ENCODE peak calls at places on chromosome 4, in ten cellular contexts. E, L, X, G, D, N, S, Z, R and B are unnamed samples.

GRCh38 chr4:25424539-25425228 is 47.6 kb downstream of the ANAPC4 start:
- DNase-seq in G (no peak), Z (no peak), S (no peak), D (peak; percentile 28), N (no peak), E (no peak), L (no peak), X (no peak), R (no peak), B (no peak)

GRCh38 chr4:105808459-105809041 is 86.7 kb upstream of the NPNT start:
- DNase-seq in D (no peak), X (peak; percentile 33), R (no peak), N (no peak), G (peak; percentile 7), L (peak; percentile 63), E (no peak), S (no peak), Z (no peak), B (no peak)

GRCh38 chr4:66169341-66169740 is 499.1 kb upstream of the EPHA5 start:
- DNase-seq in G (no peak), R (no peak), L (no peak), X (peak; percentile 16), S (no peak), Z (no peak), E (no peak), D (no peak), N (no peak), B (peak; percentile 67)

GRCh38 chr4:122742933-122743829 is 10.7 kb downstream of the BBS12 start:
- DNase-seq in Z (no peak), S (no peak), E (no peak), D (no peak), G (no peak), N (no peak), X (no peak), L (no peak), R (no peak), B (no peak)

GRCh38 chr4:107991945-107992625 is 2.4 kb downstream of the HADH start:
- DNase-seq in E (no peak), D (no peak), Z (no peak), R (no peak), S (no peak), L (no peak), G (no peak), N (no peak), X (peak; percentile 31), B (no peak)

GRCh38 chr4:183924362-183925044 is 19.4 kb downstream of the STOX2 start:
- DNase-seq in L (no peak), R (no peak), S (no peak), D (no peak), G (no peak), Z (no peak), N (no peak), X (no peak), E (no peak), B (no peak)

GRCh38 chr4:181593703-181594102 is 649.5 kb upstream of the TENM3 start:
- DNase-seq in Z (no peak), E (no peak), L (no peak), N (no peak), X (no peak), S (no peak), R (no peak), G (no peak), D (no peak), B (no peak)

GRCh38 chr4:68460085-68460484 is 12.8 kb downstream of the TMPRSS11E start:
- DNase-seq in G (no peak), S (no peak), X (no peak), R (no peak), N (no peak), Z (no peak), E (no peak), D (no peak), L (no peak), B (no peak)

GRCh38 chr4:7964890-7965662 is 25.4 kb upstream of the AFAP1 start:
- DNase-seq in E (peak; percentile 17), D (peak; percentile 86), S (no peak), X (peak; percentile 73), Z (no peak), R (no peak), L (no peak), N (peak; percentile 64), G (no peak), B (peak; percentile 68)

GRCh38 chr4:150619032-150619431 is 37.1 kb downstream of the MAB21L2 start:
- DNase-seq in L (no peak), G (no peak), E (no peak), N (no peak), Z (no peak), X (peak; percentile 1), D (no peak), R (no peak), S (no peak), B (no peak)

GRCh38 chr4:114386637-114387233 is 211.9 kb upstream of the UGT8 start:
- DNase-seq in Z (no peak), E (no peak), N (no peak), D (no peak), R (no peak), L (no peak), G (peak; percentile 38), S (no peak), X (peak; percentile 60), B (no peak)

GRCh38 chr4:47913858-47914218 is 545 bp downstream of the NFXL1 start:
- DNase-seq in X (peak; percentile 45), E (peak; percentile 4), R (peak; percentile 50), G (no peak), L (peak; percentile 71), Z (no peak), S (peak; percentile 63), N (peak; percentile 59), D (peak; percentile 35), B (peak; percentile 84)

GRCh38 chr4:123581802-123582201 is 185.2 kb downstream of the SPRY1 start:
- DNase-seq in G (no peak), X (no peak), E (no peak), N (no peak), D (no peak), R (no peak), S (no peak), L (no peak), Z (no peak), B (no peak)

GRCh38 chr4:147924604-147925412 is 192.9 kb downstream of the ARHGAP10 start:
- DNase-seq in R (peak; percentile 32), G (no peak), N (peak; percentile 58), X (peak; percentile 30), D (no peak), E (no peak), Z (no peak), S (peak; percentile 42), L (no peak), B (peak; percentile 81)

GRCh38 chr4:128483816-128484215 is 196.2 kb upstream of the PGRMC2 start:
- DNase-seq in N (no peak), D (no peak), L (no peak), S (no peak), R (no peak), X (peak; percentile 74), E (no peak), G (no peak), Z (no peak), B (no peak)

GRCh38 chr4:17595471-17596005 is 18.5 kb downstream of the LAP3 start:
- DNase-seq in Z (no peak), L (no peak), E (no peak), R (no peak), X (no peak), S (no peak), N (no peak), D (no peak), G (no peak), B (no peak)

GRCh38 chr4:158065176-158065575 is 107.6 kb downstream of the GASK1B start:
- DNase-seq in Z (no peak), R (no peak), N (no peak), G (no peak), S (no peak), E (no peak), L (no peak), D (no peak), X (no peak), B (peak; percentile 49)

GRCh38 chr4:37066149-37066548 is 178.4 kb upstream of the NWD2 start:
- DNase-seq in G (no peak), R (no peak), X (no peak), N (no peak), Z (no peak), S (peak; percentile 60), D (no peak), E (no peak), L (no peak), B (no peak)

GRCh38 chr4:137390707-137391106 is 141.6 kb downstream of the PCDH18 start:
- DNase-seq in L (no peak), G (no peak), Z (no peak), D (no peak), X (peak; percentile 67), R (no peak), E (no peak), N (no peak), S (no peak), B (no peak)

GRCh38 chr4:142378179-142378578 is 467.9 kb downstream of the INPP4B start:
- DNase-seq in R (no peak), E (no peak), G (no peak), X (no peak), S (no peak), D (no peak), Z (no peak), N (no peak), L (no peak), B (no peak)
- H3K27me3 ChIP-seq in R (no peaks in the 10 kb centered on the region), E (no peaks in the 10 kb centered on the region), G (no peaks in the 10 kb centered on the region), X (no peaks in the 10 kb centered on the region), S (no peaks in the 10 kb centered on the region), D (no peaks in the 10 kb centered on the region), Z (no peaks in the 10 kb centered on the region), N (no peaks in the 10 kb centered on the region), L (no peaks in the 10 kb centered on the region), B (no peaks in the 10 kb centered on the region)

DNA sequence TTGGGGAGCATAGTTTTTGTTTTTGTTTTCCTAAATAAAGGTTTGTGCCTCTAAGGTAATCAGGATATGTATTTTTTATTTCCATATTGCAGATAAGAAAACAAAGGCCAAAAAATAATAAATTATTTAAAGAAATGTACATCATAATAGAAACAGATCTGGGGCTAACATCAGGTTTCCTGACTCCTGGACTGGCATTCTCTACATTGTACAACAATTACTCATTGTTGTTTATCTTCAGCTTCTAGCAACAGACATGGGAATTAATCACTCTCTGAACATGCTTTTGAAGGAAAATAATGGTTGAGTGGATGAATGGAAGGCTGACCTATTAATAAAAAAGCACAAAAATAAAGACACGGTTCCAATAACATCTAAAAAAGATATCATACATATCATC is 146.2 kb downstream of the KCNIP4 start:
- DNase-seq in E (no peak), N (no peak), X (peak; percentile 69), L (no peak), Z (no peak), R (no peak), D (no peak), S (no peak), G (no peak), B (no peak)
- H3K27ac ChIP-seq in E (no peak overlapping the region), N (no peak overlapping the region), X (peak overlapping the region; percentile 68), L (no peak overlapping the region), Z (no peak overlapping the region), R (no peak overlapping the region), D (no peak overlapping the region), S (no peak overlapping the region), G (no peak overlapping the region), B (no peak overlapping the region)

GRCh38 chr4:422587-422986 is 76.4 kb downstream of the ZNF721 start:
- DNase-seq in X (no peak), D (no peak), N (no peak), G (no peak), R (no peak), E (no peak), Z (no peak), L (no peak), S (no peak), B (no peak)
- H3K9me3 ChIP-seq in X (peaks cover 27% of the 10 kb centered on the region), D (peaks cover 9% of the 10 kb centered on the region), N (peaks cover 57% of the 10 kb centered on the region), G (peaks cover 29% of the 10 kb centered on the region), R (peaks cover 100% of the 10 kb centered on the region), E (peaks cover 91% of the 10 kb centered on the region), Z (peaks cover 100% of the 10 kb centered on the region), L (peaks cover 100% of the 10 kb centered on the region), S (peaks cover 20% of the 10 kb centered on the region), B (peaks cover 93% of the 10 kb centered on the region)

GRCh38 chr4:112516401-112517066 is 554 bp upstream of the NEUROG2 start:
- DNase-seq in E (no peak), S (no peak), R (no peak), Z (no peak), L (no peak), D (no peak), X (no peak), G (no peak), N (peak; percentile 83), B (peak; percentile 92)
- H3K27me3 ChIP-seq in E (peaks cover 98% of the 10 kb centered on the region), S (peaks cover 98% of the 10 kb centered on the region), R (peaks cover 100% of the 10 kb centered on the region), Z (peaks cover 55% of the 10 kb centered on the region), L (peaks cover 6% of the 10 kb centered on the region), D (peaks cover 82% of the 10 kb centered on the region), X (peaks cover 100% of the 10 kb centered on the region), G (peaks cover 19% of the 10 kb centered on the region), N (peaks cover 91% of the 10 kb centered on the region), B (peaks cover 100% of the 10 kb centered on the region)